ENCODE peak calls at places on chromosomes 6 and 20, in nine cellular contexts. Z is AG08396; C is amniotic stem cell; U is tibial nerve; Y is MM.1S; X is naive thymus-derived CD4-positive, alpha-beta T cell; H is C1 segment of cervical spinal cord; O is effector CD4-positive, alpha-beta T cell; B is dermis microvascular lymphatic vessel endothelial cell. N is an unnamed sample.

GRCh38 chr6:9708600-9708999 is 706.3 kb downstream of the TFAP2A start:
- DNase-seq in U (no peak), H (no peak), B (no peak), O (no peak), X (no peak), C (no peak), Z (no peak), Y (peak), N (no peak)

GRCh38 chr20:32524871-32525501 is 60.1 kb downstream of the NOL4L start:
- DNase-seq in O (no peak), H (peak), Z (no peak), X (no peak), B (peak), C (no peak), Y (no peak), U (peak), N (no peak)

GRCh38 chr20:59912609-59913008 is 20.8 kb downstream of the SYCP2 start:
- DNase-seq in O (no peak), H (no peak), C (no peak), Y (no peak), B (no peak), X (no peak), U (no peak), Z (no peak), N (no peak)

GRCh38 chr6:160336200-160336599 is 12.0 kb upstream of the SLC22A3 start:
- DNase-seq in Y (no peak), H (no peak), B (no peak), Z (no peak), O (no peak), C (no peak), X (no peak), U (no peak), N (no peak)

GRCh38 chr20:34709836-34710567 is 5.9 kb downstream of the TP53INP2 start:
- DNase-seq in B (peak), Y (peak), X (no peak), Z (peak), U (no peak), H (peak), O (no peak), C (peak), N (no peak)

GRCh38 chr6:2491137-2491536 is 245.7 kb upstream of the GMDS start:
- DNase-seq in Z (no peak), U (no peak), Y (no peak), C (no peak), B (no peak), O (no peak), H (no peak), X (no peak), N (no peak)

GRCh38 chr20:61978491-61978890 is 87.2 kb downstream of the TAF4 start:
- DNase-seq in U (no peak), O (no peak), H (no peak), Y (no peak), X (no peak), Z (no peak), C (no peak), B (no peak), N (no peak)

GRCh38 chr6:160141001-160141726 is 19.5 kb downstream of the SLC22A1 start:
- DNase-seq in H (no peak), Z (no peak), B (no peak), Y (no peak), X (no peak), O (no peak), U (peak), C (peak), N (no peak)

GRCh38 chr20:59576216-59576953 is 28.0 kb upstream of the PHACTR3 start:
- DNase-seq in U (no peak), X (no peak), B (no peak), C (no peak), O (no peak), H (no peak), Z (no peak), Y (no peak), N (no peak)

GRCh38 chr20:23445596-23446217 is 6.2 kb downstream of the CSTL1 start:
- DNase-seq in O (no peak), X (no peak), C (peak), B (no peak), U (no peak), Z (peak), Y (no peak), H (no peak), N (no peak)

GRCh38 chr6:6452002-6452401 is 131.5 kb upstream of the F13A1 start:
- DNase-seq in H (no peak), B (no peak), Y (no peak), Z (no peak), O (no peak), X (no peak), U (no peak), C (no peak), N (no peak)

GRCh38 chr6:127483399-127484055 is 24.3 kb upstream of the KIAA0408 start:
- DNase-seq in O (no peak), Z (no peak), C (no peak), U (no peak), H (no peak), B (no peak), Y (peak), X (no peak), N (no peak)

GRCh38 chr20:61865353-61865752 is 200.3 kb downstream of the TAF4 start:
- DNase-seq in C (no peak), Z (no peak), H (no peak), Y (no peak), X (no peak), U (no peak), B (no peak), O (no peak), N (peak)

GRCh38 chr6:169799474-169799926 is 48.1 kb downstream of the ERMARD start:
- DNase-seq in O (no peak), X (no peak), Y (no peak), U (no peak), Z (no peak), H (peak), B (no peak), C (no peak), N (no peak)

GRCh38 chr20:35839891-35840290 is 68.1 kb downstream of the PHF20 start:
- DNase-seq in C (no peak), O (no peak), Y (no peak), Z (no peak), B (no peak), H (no peak), U (no peak), X (no peak), N (peak)

GRCh38 chr20:12860619-12861247 is 148.0 kb upstream of the SPTLC3 start:
- DNase-seq in H (no peak), C (no peak), B (no peak), X (no peak), U (no peak), Y (no peak), Z (no peak), O (no peak), N (no peak)

GRCh38 chr6:11805259-11806053 is 26.9 kb upstream of the ADTRP start:
- DNase-seq in B (no peak), Y (no peak), H (no peak), U (no peak), O (no peak), Z (no peak), C (no peak), X (no peak), N (no peak)

GRCh38 chr6:109526905-109527628 is 44.0 kb upstream of the ZBTB24 start:
- DNase-seq in Y (peak), C (peak), O (peak), X (peak), H (no peak), U (peak), Z (peak), B (peak), N (peak)

GRCh38 chr20:62508641-62509051 is 32.9 kb upstream of the GATA5 start:
- DNase-seq in Z (no peak), U (no peak), X (no peak), C (no peak), Y (no peak), H (no peak), B (no peak), O (no peak), N (no peak)

GRCh38 chr20:46009847-46010246 is 1.1 kb downstream of the MMP9 start:
- DNase-seq in H (no peak), X (no peak), C (no peak), Z (no peak), Y (no peak), U (no peak), O (no peak), B (no peak), N (no peak)

GRCh38 chr20:37775200-37775599 is 81.4 kb downstream of the CTNNBL1 start:
- DNase-seq in U (no peak), X (no peak), Z (no peak), H (no peak), Y (no peak), O (no peak), B (no peak), C (no peak), N (no peak)

GRCh38 chr20:63453029-63453523 is 19.4 kb downstream of the KCNQ2 start:
- DNase-seq in Y (no peak), Z (no peak), B (no peak), C (no peak), H (no peak), X (no peak), U (no peak), O (no peak), N (no peak)

GRCh38 chr20:4519530-4519929 is 202.2 kb upstream of the PRND start:
- DNase-seq in B (peak), H (no peak), Y (no peak), Z (no peak), C (no peak), X (no peak), O (no peak), U (no peak), N (peak)

GRCh38 chr6:111092006-111092405 is 4.7 kb downstream of the SLC16A10 start:
- DNase-seq in X (no peak), Y (no peak), H (no peak), O (no peak), B (no peak), C (no peak), Z (no peak), U (no peak), N (no peak)

GRCh38 chr6:111113731-111114438 is 26.6 kb downstream of the SLC16A10 start:
- DNase-seq in B (no peak), O (no peak), H (no peak), Z (no peak), Y (peak), U (peak), X (peak), C (no peak), N (no peak)

GRCh38 chr20:36064661-36065426 is 89.7 kb upstream of the EPB41L1 start:
- DNase-seq in Y (peak), B (peak), X (peak), U (peak), O (peak), H (peak), C (peak), Z (peak), N (peak)

GRCh38 chr6:96460052-96460700 is 61.4 kb upstream of the UFL1 start:
- DNase-seq in Z (no peak), U (no peak), Y (no peak), B (no peak), O (no peak), C (no peak), X (no peak), H (no peak), N (no peak)

GRCh38 chr6:95866732-95867131 is 149.0 kb upstream of the FUT9 start:
- DNase-seq in H (no peak), O (no peak), B (peak), C (no peak), X (no peak), Z (no peak), U (no peak), Y (peak), N (peak)

GRCh38 chr6:152750694-152751093 is at the start of gene VIP:
- DNase-seq in U (no peak), H (no peak), Y (peak), X (no peak), Z (peak), B (peak), O (no peak), C (no peak), N (peak)

N was measured in Jurkat, Clone E6-1.